ENCODE peak calls at places on chromosome 17, in eight cellular contexts. S is heart left ventricle; Y is COLO829; U is fibroblast of mammary gland; V is cerebellar nuclear complex; Z is HT1080; O is CD8-positive, alpha-beta T cell; G is NCI-H1417. X is an unnamed sample.

GRCh38 chr17:81954131-81955057 is 6.6 kb downstream of the NOTUM start:
- DNase-seq in S (no peak), V (no peak), Z (no peak), O (no peak), G (no peak), Y (no peak), U (no peak), X (no peak)

GRCh38 chr17:28357061-28357900 is at the start of gene POLDIP2:
- DNase-seq in Z (peak; percentile 92), U (peak; percentile 92), O (peak; percentile 91), G (peak; percentile 95), Y (peak; percentile 85), S (peak; percentile 98), V (peak; percentile 55), X (no peak)

GRCh38 chr17:63545302-63545928 is 4.9 kb upstream of the DCAF7 start:
- DNase-seq in Y (no peak), G (no peak), U (no peak), V (no peak), O (no peak), Z (no peak), S (no peak), X (no peak)

GRCh38 chr17:15393414-15393813 is 52.0 kb upstream of the TEKT3 start:
- DNase-seq in Z (no peak), V (no peak), S (no peak), U (no peak), G (no peak), Y (no peak), O (no peak), X (no peak)

GRCh38 chr17:44345497-44346026 is 460 bp downstream of the GRN start:
- DNase-seq in U (peak; percentile 61), Y (no peak), S (no peak), O (no peak), G (peak; percentile 87), Z (peak; percentile 79), V (peak; percentile 60), X (no peak)

GRCh38 chr17:67124469-67125148 is 80.3 kb downstream of the CACNG1 start:
- DNase-seq in U (no peak), Y (no peak), O (no peak), Z (no peak), V (no peak), S (no peak), G (no peak), X (no peak)

GRCh38 chr17:59427425-59427921 is 96.0 kb downstream of the YPEL2 start:
- DNase-seq in V (no peak), Y (peak; percentile 52), U (peak; percentile 80), O (no peak), G (no peak), S (no peak), Z (peak; percentile 82), X (no peak)

GRCh38 chr17:50620848-50621247 is 13.8 kb upstream of the ABCC3 start:
- DNase-seq in U (no peak), Z (no peak), O (no peak), G (no peak), S (no peak), Y (no peak), V (peak; percentile 32), X (no peak)

GRCh38 chr17:80847506-80848230 is 144.0 kb upstream of the CHMP6 start:
- DNase-seq in U (no peak), G (no peak), S (peak; percentile 57), O (no peak), V (no peak), Y (no peak), Z (no peak), X (no peak)